ENCODE peak calls at places on chromosomes 5 and 9, in four cellular contexts. Y is anterior cingulate cortex; R is activated CD8-positive, alpha-beta T cell treated with anti-CD3 and anti-CD28 coated beads, Interleukin-2, amount 10 ng/mL, durations not matched to agents 7 days and 5 days; F is ACHN. Z is an unnamed sample.

GRCh38 chr9:123473226-123473625 is 117.2 kb downstream of the CRB2 start:
- DNase-seq in F (no peak), Y (peak; percentile 63), R (no peak), Z (no peak)

GRCh38 chr9:119291554-119291953 is 77.7 kb downstream of the BRINP1 start:
- DNase-seq in Y (no peak), R (no peak), F (no peak), Z (no peak)

GRCh38 chr5:68798877-68799276 is 294.9 kb upstream of the SLC30A5 start:
- DNase-seq in R (no peak), F (no peak), Y (no peak), Z (no peak)

GRCh38 chr5:131635755-131636479 is 888 bp upstream of the RAPGEF6 start:
- DNase-seq in F (no peak), Y (no peak), R (peak; percentile 33), Z (no peak)

GRCh38 chr9:110835404-110835803 is 166.8 kb downstream of the MUSK start:
- DNase-seq in R (no peak), F (peak; percentile 94), Y (no peak), Z (no peak)

GRCh38 chr9:98432134-98432533 is 176.7 kb upstream of the TBC1D2 start:
- DNase-seq in Y (no peak), R (no peak), F (no peak), Z (no peak)

GRCh38 chr9:120696551-120697230 is 17.6 kb downstream of the MEGF9 start:
- DNase-seq in Y (no peak), F (peak; percentile 62), R (no peak), Z (no peak)

GRCh38 chr5:10885026-10885425 is 124.0 kb upstream of the DAP start:
- DNase-seq in Y (no peak), R (no peak), F (peak; percentile 72), Z (no peak)

GRCh38 chr9:93020785-93021670 is 37.5 kb upstream of the SUSD3 start:
- DNase-seq in F (no peak), R (peak; percentile 79), Y (no peak), Z (no peak)

GRCh38 chr9:114784721-114785253 is 21.1 kb downstream of the TNFSF15 start:
- DNase-seq in F (no peak), R (no peak), Y (no peak), Z (no peak)

GRCh38 chr9:109064963-109065701 is 51.8 kb upstream of the CTNNAL1 start:
- DNase-seq in Y (no peak), R (no peak), F (peak; percentile 85), Z (no peak)

GRCh38 chr9:95852059-95853032 is 23.1 kb upstream of the ERCC6L2 start:
- DNase-seq in Y (no peak), R (no peak), F (peak; percentile 37), Z (no peak)

GRCh38 chr9:128634651-128635262 is 21.9 kb downstream of the DYNC2I2 start:
- DNase-seq in R (no peak), F (no peak), Y (no peak), Z (no peak)

GRCh38 chr5:144697847-144698262 is 527.2 kb downstream of the KCTD16 start:
- DNase-seq in R (no peak), Y (no peak), F (peak; percentile 1), Z (no peak)

GRCh38 chr9:3385871-3386270 is 139.9 kb downstream of the RFX3 start:
- DNase-seq in Y (no peak), F (no peak), R (peak; percentile 43), Z (no peak)

GRCh38 chr9:134455951-134456739 is 129.9 kb downstream of the RXRA start:
- DNase-seq in F (no peak), Y (peak; percentile 16), R (peak; percentile 84), Z (no peak)

GRCh38 chr5:35884125-35884788 is 27.6 kb downstream of the IL7R start:
- DNase-seq in Y (no peak), R (no peak), F (peak; percentile 55), Z (no peak)

GRCh38 chr5:149455889-149456409 is 76.9 kb upstream of the IL17B start:
- DNase-seq in F (no peak), R (no peak), Y (no peak), Z (no peak)

GRCh38 chr9:93303806-93304573 is 120.1 kb downstream of the WNK2 start:
- DNase-seq in Y (no peak), F (no peak), R (no peak), Z (peak; percentile 11)

GRCh38 chr5:10307206-10308148 is at the start of gene CMBL:
- DNase-seq in Y (peak; percentile 57), R (peak; percentile 29), F (peak; percentile 64), Z (peak; percentile 58)

GRCh38 chr5:31921852-31922305 is 252.2 kb downstream of the GOLPH3 start:
- DNase-seq in R (no peak), F (no peak), Y (no peak), Z (no peak)

GRCh38 chr9:70427161-70427945 is 12.9 kb upstream of the KLF9 start:
- DNase-seq in Y (no peak), R (no peak), F (no peak), Z (no peak)

GRCh38 chr5:120297621-120298020 is 166.5 kb upstream of the PRR16 start:
- DNase-seq in Y (no peak), R (no peak), F (no peak), Z (no peak)